ENCODE peak calls at places on chromosome 19, in four cellular contexts. L is K562, R is GM12878, Q is HepG2. S is an unnamed sample.

GRCh38 chr19:58545286-58546068 is 1.6 kb downstream of the TRIM28 start:
- DNase-seq in L (peak), Q (no peak), R (no peak), S (no peak)

GRCh38 chr19:18737954-18738351 is 53.2 kb downstream of the COMP start:
- DNase-seq in Q (peak), L (no peak), R (no peak), S (no peak)

GRCh38 chr19:50558449-50558848 is 9.8 kb downstream of the LRRC4B start:
- DNase-seq in R (no peak), Q (no peak), L (no peak), S (no peak)

GRCh38 chr19:38739440-38740251 is 4.6 kb downstream of the CAPN12 start:
- DNase-seq in Q (no peak), R (no peak), L (peak), S (no peak)

GRCh38 chr19:50803633-50804419 is 13.6 kb downstream of the ACP4 start:
- DNase-seq in R (no peak), L (peak), Q (no peak), S (no peak)

GRCh38 chr19:28556371-28556770 is 656.6 kb downstream of the UQCRFS1 start:
- DNase-seq in R (no peak), L (no peak), Q (no peak), S (no peak)

GRCh38 chr19:14369399-14370168 is 11.7 kb upstream of the ADGRE5 start:
- DNase-seq in Q (no peak), L (peak), R (no peak), S (peak)

GRCh38 chr19:18046066-18046718 is 38.2 kb downstream of the ARRDC2 start:
- DNase-seq in L (peak), R (no peak), Q (peak), S (peak)

GRCh38 chr19:56133858-56134654 is 7.0 kb upstream of the ZNF444 start:
- DNase-seq in R (no peak), Q (no peak), L (no peak), S (peak)

GRCh38 chr19:15444505-15445226 is 5.1 kb downstream of the WIZ start:
- DNase-seq in L (no peak), Q (no peak), R (no peak), S (no peak)

GRCh38 chr19:54707932-54708331 is 16.3 kb upstream of the KIR3DL3 start:
- DNase-seq in L (no peak), Q (no peak), R (no peak), S (no peak)

GRCh38 chr19:21130097-21130775 is 11.6 kb upstream of the ZNF431 start:
- DNase-seq in R (no peak), Q (no peak), L (no peak), S (no peak)

GRCh38 chr19:31110331-31110730 is 238.9 kb downstream of the TSHZ3 start:
- DNase-seq in L (peak), R (no peak), Q (no peak), S (peak)

GRCh38 chr19:34370117-34370516 is 5.1 kb downstream of the GPI start:
- DNase-seq in L (no peak), R (no peak), Q (no peak), S (no peak)
- TF ChIP-seq SMC3 in L (no peak), R (no peak), Q (no peak), S (no peak)

GRCh38 chr19:32652893-32653625 is 21.9 kb downstream of the ANKRD27 start:
- DNase-seq in L (no peak), R (no peak), Q (no peak), S (peak)
- H2AFZ ChIP-seq in L (no peak), R (no peak), Q (no peak), S (no peak)

DNA sequence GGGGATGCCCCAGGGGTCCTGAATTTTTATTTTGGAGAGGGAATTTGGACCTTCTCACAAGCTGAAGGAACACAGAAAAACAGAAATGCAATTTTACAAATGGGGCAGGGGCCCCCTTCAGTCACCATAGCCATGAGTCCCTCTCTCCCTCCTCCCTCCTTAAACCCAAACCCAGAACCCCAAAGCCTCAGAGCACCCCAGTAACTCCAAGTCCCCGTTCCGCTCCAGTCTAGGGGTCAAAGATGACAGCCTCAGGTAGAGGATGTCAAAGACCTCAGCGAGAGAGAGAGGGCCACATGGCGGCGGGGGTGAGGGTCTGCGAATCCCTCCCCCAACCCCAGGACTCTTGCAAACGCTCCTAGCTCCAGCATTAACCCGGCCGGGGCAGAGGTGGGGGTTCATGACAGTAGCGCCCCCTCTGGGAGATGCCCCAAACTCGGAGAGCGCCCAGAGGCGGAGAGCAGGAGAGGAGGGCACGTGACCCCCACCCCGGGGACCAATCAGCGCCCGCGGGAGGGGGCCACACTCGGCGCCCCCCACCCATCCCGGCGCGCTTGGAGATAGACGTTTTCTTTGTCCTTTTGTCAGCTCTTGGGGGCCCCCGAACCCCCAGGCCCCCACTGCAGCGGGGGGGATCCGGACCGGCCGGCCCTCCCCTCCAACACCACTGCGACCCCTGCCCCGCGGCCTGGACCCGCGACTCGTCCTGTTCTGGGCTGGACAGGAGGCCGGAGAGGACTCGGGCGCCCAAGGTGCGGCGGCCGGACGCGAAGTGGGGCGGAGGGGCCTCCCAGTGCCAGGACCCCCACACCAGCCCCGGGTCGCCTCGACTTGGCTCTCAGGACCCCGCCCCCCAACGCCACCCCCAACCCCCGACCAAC is 20.8 kb upstream of the SEMA6B start:
- DNase-seq in Q (no peak), L (no peak), R (no peak), S (no peak)
- TF ChIP-seq CTCF in Q (peak), L (peak), R (no peak), S (no peak)

DNA sequence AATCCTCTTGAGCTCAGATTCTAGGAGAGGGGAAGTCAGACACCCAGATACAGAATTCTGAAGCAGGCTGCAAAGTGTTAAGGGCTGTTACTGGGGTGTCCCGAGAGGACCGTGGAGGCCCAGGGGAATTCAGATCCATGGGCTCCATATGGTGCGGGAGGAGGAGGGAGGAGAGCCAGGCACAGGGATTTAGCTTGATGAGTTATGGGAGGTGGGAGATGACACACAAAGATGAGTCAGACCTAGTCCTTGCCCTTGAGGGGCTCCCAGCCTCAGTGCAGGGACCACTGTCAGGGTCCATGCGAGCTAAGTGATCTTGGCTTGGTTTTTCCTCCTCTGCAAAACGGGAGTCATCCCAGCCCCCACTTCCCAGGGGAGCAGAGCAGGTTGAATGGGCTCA is 14.4 kb upstream of the GIPR start:
- DNase-seq in R (no peak), Q (no peak), L (no peak), S (no peak)
- TF ChIP-seq SMC3 in R (no peak), Q (no peak), L (no peak), S (no peak)

GRCh38 chr19:40198272-40198990 is 7.2 kb downstream of the MAP3K10 start:
- DNase-seq in L (no peak), R (no peak), Q (no peak), S (no peak)
- H2AFZ ChIP-seq in L (no peak), R (no peak), Q (no peak), S (no peak)

DNA sequence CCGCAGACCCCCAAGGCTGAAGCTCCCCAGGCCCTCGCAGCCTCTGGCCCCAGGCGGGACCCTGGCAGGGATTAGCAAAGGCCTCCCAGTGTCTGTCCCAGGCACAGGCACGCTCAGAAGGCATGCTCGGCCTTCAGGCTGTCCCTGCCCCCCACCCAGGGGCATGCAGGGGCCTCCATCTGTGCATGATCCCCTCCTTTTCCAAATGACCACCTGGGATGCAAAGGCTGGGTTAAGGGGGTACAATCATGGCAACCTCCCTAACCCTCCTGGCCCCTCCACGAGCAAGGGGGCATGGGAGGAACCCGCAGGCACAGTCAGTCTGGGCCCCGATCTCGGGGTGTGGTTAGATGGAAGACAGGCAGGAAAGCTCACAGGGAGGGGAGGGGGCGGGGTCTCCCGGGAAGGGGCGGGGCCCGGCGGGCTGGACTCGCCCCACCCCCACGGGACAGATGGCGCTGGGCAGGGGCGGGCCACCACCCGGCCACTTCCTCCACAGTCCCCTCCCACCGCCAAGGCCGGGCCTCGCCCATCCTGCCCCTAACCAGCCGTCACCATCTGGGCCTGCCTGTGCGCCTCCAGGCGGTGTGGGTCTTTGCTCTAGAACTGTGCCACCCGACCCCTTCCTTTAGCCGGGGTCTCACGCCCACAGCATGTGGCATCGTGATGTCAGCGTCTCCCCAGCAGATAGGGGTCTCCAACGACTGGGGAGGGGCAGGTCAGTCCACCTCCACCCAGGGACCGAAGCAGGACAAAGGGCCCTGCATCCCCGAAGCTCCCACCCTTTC is 7.0 kb upstream of the REXO1 start:
- DNase-seq in R (peak), L (peak), Q (no peak), S (peak)
- TF ChIP-seq CTCF in R (no peak), L (no peak), Q (no peak), S (no peak)

DNA sequence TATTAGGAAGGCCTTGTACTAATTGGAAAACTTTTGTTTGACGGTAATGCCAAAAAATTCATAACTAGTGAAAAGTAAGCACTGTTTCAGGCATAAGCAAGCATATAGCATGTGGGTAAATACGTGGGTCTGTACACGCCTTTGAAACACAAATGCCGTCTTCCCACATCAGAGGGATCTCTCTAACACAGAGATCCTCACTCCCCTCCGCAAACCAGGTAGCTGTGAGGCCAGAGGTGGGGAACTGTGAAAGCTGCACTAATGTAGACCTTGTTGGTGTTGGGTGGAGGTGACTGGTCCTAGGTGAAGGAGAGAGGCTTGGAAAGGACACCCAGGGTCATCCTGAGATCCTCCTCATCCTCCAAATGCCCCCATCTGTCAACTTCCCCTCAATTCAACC is 16.0 kb upstream of the POU2F2 start:
- DNase-seq in L (no peak), R (no peak), Q (no peak), S (no peak)
- TF ChIP-seq SMC3 in L (no peak), R (no peak), Q (no peak), S (no peak)

GRCh38 chr19:4909897-4910593 is 744 bp downstream of the UHRF1 start:
- DNase-seq in Q (peak), L (peak), R (peak), S (peak)
- H2AFZ ChIP-seq in Q (no peak), L (peak), R (peak), S (peak)

DNA sequence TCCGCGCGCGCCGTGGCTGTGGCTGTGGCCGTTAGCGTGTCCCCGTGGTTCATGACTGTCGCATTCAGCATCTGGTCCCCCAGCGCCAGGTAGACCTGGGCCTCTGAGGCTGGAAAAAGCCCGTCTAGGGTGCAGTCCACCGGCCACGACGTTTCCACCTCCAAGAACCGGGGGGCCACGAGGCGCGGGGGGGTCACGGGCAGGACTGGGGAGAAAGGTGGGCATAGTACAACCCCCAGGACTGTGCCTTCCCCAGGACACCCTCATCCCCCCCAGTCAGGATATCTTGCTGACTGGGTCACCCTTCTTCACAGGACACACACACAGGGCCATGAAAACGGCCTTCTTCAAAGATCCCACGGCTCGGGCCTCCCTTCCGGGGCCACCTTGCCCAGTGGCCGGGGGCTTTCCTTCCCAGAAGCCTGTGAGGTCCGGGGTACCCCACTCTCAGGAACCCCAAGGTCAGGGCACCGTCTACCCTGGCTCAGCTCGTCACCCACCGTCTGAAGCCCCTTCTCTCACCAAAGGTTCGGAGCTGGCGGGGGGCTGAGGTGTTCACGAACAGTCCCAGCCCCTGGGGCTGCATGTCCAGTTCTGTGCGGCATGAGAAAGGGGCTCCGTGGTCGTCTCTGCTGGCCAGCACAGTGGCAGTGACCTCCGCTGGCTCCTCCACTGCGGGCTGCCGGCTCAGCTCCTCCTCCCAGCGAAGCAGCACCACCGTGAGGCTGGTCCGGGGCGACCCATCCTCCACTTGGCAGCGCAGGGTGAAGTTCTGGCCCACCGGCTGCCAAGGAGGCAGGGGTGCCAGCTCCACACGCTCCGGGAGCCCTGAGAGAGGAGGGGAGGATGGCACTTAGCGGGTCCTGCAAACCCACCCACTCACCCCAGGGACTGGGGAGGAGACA is 2.1 kb upstream of the RAVER1 start:
- DNase-seq in L (no peak), Q (no peak), R (no peak), S (no peak)
- TF ChIP-seq CTCF in L (no peak), Q (peak), R (no peak), S (no peak)